ENCODE peak calls at places on chromosomes 16 and 17, in six cellular contexts. X, G, I, F, H and S are unnamed samples.

GRCh38 chr17:64420143-64420670 is 28.7 kb upstream of the MILR1 start:
- DNase-seq in X (no peak), G (peak; percentile 68), I (peak; percentile 9), F (peak; percentile 67), H (no peak), S (peak; percentile 15)

GRCh38 chr16:17252064-17252463 is 218.7 kb downstream of the XYLT1 start:
- DNase-seq in X (no peak), G (no peak), I (no peak), F (no peak), H (no peak), S (no peak)

GRCh38 chr17:80688994-80689635 is 144.5 kb downstream of the RPTOR start:
- DNase-seq in X (no peak), G (no peak), I (no peak), F (no peak), H (no peak), S (no peak)

GRCh38 chr16:23394141-23394540 is 58.8 kb downstream of the COG7 start:
- DNase-seq in X (no peak), G (no peak), I (no peak), F (no peak), H (no peak), S (no peak)

GRCh38 chr16:70644763-70645597 is 1.4 kb upstream of the IL34 start:
- DNase-seq in X (no peak), G (no peak), I (no peak), F (no peak), H (no peak), S (no peak)

GRCh38 chr17:70562137-70562536 is 392.8 kb downstream of the KCNJ2 start:
- DNase-seq in X (no peak), G (no peak), I (no peak), F (no peak), H (no peak), S (no peak)

GRCh38 chr17:21686165-21687015 is 5.9 kb upstream of the KCNJ18 start:
- DNase-seq in X (no peak), G (no peak), I (no peak), F (no peak), H (no peak), S (no peak)

GRCh38 chr16:87255866-87256265 is 61.3 kb downstream of the C16orf95 start:
- DNase-seq in X (no peak), G (no peak), I (no peak), F (no peak), H (no peak), S (no peak)

GRCh38 chr17:66841328-66841727 is 6.4 kb downstream of the CACNG5 start:
- DNase-seq in X (no peak), G (no peak), I (no peak), F (no peak), H (no peak), S (no peak)

GRCh38 chr16:74902161-74902560 is 82.8 kb downstream of the WDR59 start:
- DNase-seq in X (no peak), G (no peak), I (no peak), F (no peak), H (no peak), S (no peak)

GRCh38 chr17:40323731-40324650 is 15.0 kb downstream of the RARA start:
- DNase-seq in X (peak; percentile 73), G (no peak), I (peak; percentile 85), F (no peak), H (no peak), S (peak; percentile 59)

GRCh38 chr16:79417465-79418093 is 183.0 kb downstream of the MAF start:
- DNase-seq in X (no peak), G (no peak), I (no peak), F (no peak), H (no peak), S (no peak)

GRCh38 chr17:35188111-35188510 is 6.1 kb downstream of the SLC35G3 start:
- DNase-seq in X (no peak), G (peak; percentile 46), I (no peak), F (no peak), H (no peak), S (no peak)

GRCh38 chr17:31357831-31358400 is 33.6 kb upstream of the RAB11FIP4 start:
- DNase-seq in X (no peak), G (no peak), I (no peak), F (no peak), H (no peak), S (no peak)

GRCh38 chr16:31429314-31429713 is 1.2 kb upstream of the COX6A2 start:
- DNase-seq in X (no peak), G (no peak), I (no peak), F (no peak), H (no peak), S (no peak)

GRCh38 chr17:65123757-65124675 is 13.2 kb upstream of the RGS9 start:
- DNase-seq in X (no peak), G (no peak), I (no peak), F (no peak), H (no peak), S (no peak)

GRCh38 chr16:70573451-70574121 is 50.0 kb downstream of the SF3B3 start:
- DNase-seq in X (peak; percentile 45), G (peak; percentile 67), I (no peak), F (peak; percentile 94), H (no peak), S (no peak)

GRCh38 chr16:89549007-89549700 is 11.3 kb upstream of the RPL13 start:
- DNase-seq in X (no peak), G (no peak), I (no peak), F (no peak), H (no peak), S (no peak)

GRCh38 chr17:51391992-51392654 is 131.8 kb downstream of the UTP18 start:
- DNase-seq in X (no peak), G (peak; percentile 13), I (no peak), F (no peak), H (no peak), S (no peak)

GRCh38 chr16:68416057-68417046 is 32.0 kb downstream of the SMPD3 start:
- DNase-seq in X (no peak), G (no peak), I (no peak), F (no peak), H (no peak), S (no peak)

GRCh38 chr17:45256114-45256966 is 5.6 kb downstream of the SPATA32 start:
- DNase-seq in X (no peak), G (no peak), I (no peak), F (no peak), H (no peak), S (no peak)

GRCh38 chr16:69381231-69381630 is 4.6 kb downstream of the TERF2 start:
- DNase-seq in X (no peak), G (no peak), I (no peak), F (no peak), H (no peak), S (no peak)

GRCh38 chr16:85778873-85779272 is 20.5 kb downstream of the EMC8 start:
- DNase-seq in X (no peak), G (no peak), I (no peak), F (no peak), H (no peak), S (no peak)

GRCh38 chr17:4721203-4722135 is 9.8 kb upstream of the MED11 start:
- DNase-seq in X (peak; percentile 45), G (no peak), I (no peak), F (no peak), H (no peak), S (no peak)

GRCh38 chr17:7946441-7946840 is 14.4 kb downstream of the CNTROB start:
- DNase-seq in X (no peak), G (no peak), I (no peak), F (no peak), H (no peak), S (no peak)

GRCh38 chr17:7279453-7279852 is 2.1 kb upstream of the SLC2A4 start:
- DNase-seq in X (no peak), G (no peak), I (no peak), F (no peak), H (no peak), S (no peak)

GRCh38 chr16:3292604-3293003 is 9.3 kb downstream of the ZNF263 start:
- DNase-seq in X (no peak), G (no peak), I (no peak), F (no peak), H (no peak), S (no peak)

GRCh38 chr16:3289998-3290673 is 6.8 kb downstream of the ZNF263 start:
- DNase-seq in X (no peak), G (no peak), I (no peak), F (no peak), H (no peak), S (no peak)

GRCh38 chr16:3295783-3296182 is 9.4 kb downstream of the TIGD7 start:
- DNase-seq in X (no peak), G (no peak), I (no peak), F (no peak), H (no peak), S (no peak)
- H3K9me3 ChIP-seq in X (peaks cover 100% of the 10 kb centered on the region), G (peaks cover 47% of the 10 kb centered on the region), I (peaks cover 97% of the 10 kb centered on the region), F (peaks cover 66% of the 10 kb centered on the region), H (peaks cover 79% of the 10 kb centered on the region), S (peaks cover 80% of the 10 kb centered on the region)

DNA sequence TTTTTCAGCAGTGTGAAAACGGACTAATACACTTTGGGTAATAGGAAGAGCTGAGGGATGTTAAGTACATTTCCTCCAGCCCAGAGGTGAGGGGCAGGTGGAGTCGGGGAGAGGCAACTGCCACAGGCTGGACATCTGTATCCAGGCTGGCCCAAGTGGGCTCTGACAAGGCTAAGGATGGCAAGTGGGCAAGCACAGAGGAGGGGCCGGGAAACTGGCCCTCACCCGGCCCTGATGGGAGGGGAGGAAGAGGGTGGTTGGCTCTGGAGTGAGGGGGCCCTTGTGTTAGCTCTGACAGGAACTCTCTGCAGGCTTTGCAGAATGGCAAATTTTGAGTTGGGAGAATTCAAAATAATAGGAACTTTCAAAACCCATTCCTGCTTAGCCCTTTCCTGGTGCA is 251.0 kb upstream of the TNRC6C start:
- DNase-seq in X (no peak), G (no peak), I (no peak), F (no peak), H (no peak), S (no peak)
- H3K9me3 ChIP-seq in X (peaks cover 36% of the 10 kb centered on the region), G (peaks cover 16% of the 10 kb centered on the region), I (peaks cover 21% of the 10 kb centered on the region), F (peaks cover 11% of the 10 kb centered on the region), H (peaks cover 15% of the 10 kb centered on the region), S (peaks cover 24% of the 10 kb centered on the region)

DNA sequence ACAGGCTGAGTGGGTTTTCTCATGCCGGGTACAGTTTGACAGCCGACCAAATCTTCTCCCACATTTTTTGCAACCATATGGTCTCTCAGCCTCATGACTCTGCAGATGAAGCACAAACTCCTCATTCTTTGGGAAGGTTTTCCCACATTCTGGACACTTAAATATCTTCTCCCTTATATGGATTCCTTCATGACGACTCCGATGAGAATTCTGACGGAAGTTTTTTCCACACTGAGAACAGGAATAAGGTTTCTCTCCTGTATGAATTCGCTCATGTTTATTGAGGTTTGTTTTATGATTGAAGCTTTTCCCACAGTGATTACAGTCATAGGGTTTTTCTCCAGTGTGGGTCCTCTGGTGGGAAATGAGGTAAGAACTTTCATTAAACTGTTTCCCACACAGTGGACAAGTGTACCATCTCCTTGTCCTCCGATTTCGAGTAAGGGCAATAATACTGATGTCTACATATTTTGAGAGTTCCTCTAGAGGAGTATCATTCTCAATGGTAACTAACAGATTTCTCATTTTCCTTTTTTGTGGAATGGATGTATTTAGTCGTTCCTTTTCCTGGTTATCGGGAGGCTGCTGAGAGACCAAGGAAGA is 10.9 kb downstream of the ZNF200 start:
- DNase-seq in X (no peak), G (no peak), I (no peak), F (no peak), H (no peak), S (no peak)
- H3K9me3 ChIP-seq in X (peaks cover 99% of the 10 kb centered on the region), G (peaks cover 40% of the 10 kb centered on the region), I (peaks cover 81% of the 10 kb centered on the region), F (peaks cover 55% of the 10 kb centered on the region), H (peaks cover 78% of the 10 kb centered on the region), S (peaks cover 70% of the 10 kb centered on the region)

GRCh38 chr16:3295209-3295608 is 10.0 kb downstream of the TIGD7 start:
- DNase-seq in X (no peak), G (no peak), I (no peak), F (no peak), H (no peak), S (no peak)
- H3K9me3 ChIP-seq in X (peaks cover 100% of the 10 kb centered on the region), G (peaks cover 52% of the 10 kb centered on the region), I (peaks cover 97% of the 10 kb centered on the region), F (peaks cover 70% of the 10 kb centered on the region), H (peaks cover 79% of the 10 kb centered on the region), S (peaks cover 80% of the 10 kb centered on the region)

GRCh38 chr16:64309398-64310110 is 812.3 kb downstream of the CDH11 start:
- DNase-seq in X (no peak), G (no peak), I (no peak), F (no peak), H (no peak), S (no peak)
- H3K9me3 ChIP-seq in X (peaks cover 12% of the 10 kb centered on the region), G (no peaks in the 10 kb centered on the region), I (peaks cover 22% of the 10 kb centered on the region), F (no peaks in the 10 kb centered on the region), H (no peaks in the 10 kb centered on the region), S (peaks cover 17% of the 10 kb centered on the region)